ENCODE peak calls at places on chromosomes 11 and 22, in six cellular contexts. V is RWPE1, B is AG20443, S is posterior cingulate gyrus, W is NCI-H1436, C is foreskin fibroblast. X is an unnamed sample.

GRCh38 chr11:128522943-128523518 is 64.3 kb downstream of the ETS1 start:
- DNase-seq in B (no peak), V (no peak), W (no peak), S (no peak), C (peak), X (no peak)

GRCh38 chr22:23196165-23196564 is 15.9 kb downstream of the BCR start:
- DNase-seq in B (no peak), S (no peak), V (no peak), W (no peak), C (no peak), X (no peak)

GRCh38 chr11:12084191-12084717 is 26.1 kb upstream of the MICAL2 start:
- DNase-seq in W (no peak), S (no peak), C (no peak), B (no peak), V (no peak), X (no peak)

GRCh38 chr11:86948733-86949132 is 6.5 kb downstream of the FZD4 start:
- DNase-seq in C (no peak), S (no peak), B (no peak), W (no peak), V (no peak), X (no peak)

GRCh38 chr11:130916238-130916855 is at the start of gene SNX19:
- DNase-seq in B (peak), C (peak), V (peak), W (peak), S (peak), X (peak)

GRCh38 chr11:122197055-122197987 is 81.3 kb upstream of the BLID start:
- DNase-seq in S (no peak), W (no peak), V (peak), B (peak), C (peak), X (peak)

GRCh38 chr11:102868359-102868758 is 6.4 kb downstream of the MMP12 start:
- DNase-seq in C (peak), W (no peak), B (peak), V (peak), S (no peak), X (no peak)

GRCh38 chr22:38177926-38178604 is 3.6 kb downstream of the PLA2G6 start:
- DNase-seq in S (peak), W (no peak), C (peak), V (no peak), B (peak), X (peak)

GRCh38 chr22:23784215-23784732 is 2.5 kb upstream of the SMARCB1 start:
- DNase-seq in C (peak), S (no peak), V (no peak), W (no peak), B (no peak), X (no peak)

GRCh38 chr11:35969089-35970046 is 25.5 kb downstream of the LDLRAD3 start:
- DNase-seq in W (no peak), B (no peak), V (no peak), C (peak), S (no peak), X (no peak)

GRCh38 chr11:65547446-65548125 is 10.6 kb downstream of the LTBP3 start:
- DNase-seq in C (no peak), V (no peak), S (no peak), W (no peak), B (no peak), X (no peak)

GRCh38 chr11:105632316-105632715 is 22.4 kb downstream of the GRIA4 start:
- DNase-seq in W (no peak), V (no peak), S (no peak), B (no peak), C (no peak), X (no peak)

GRCh38 chr11:59429924-59430516 is 3.8 kb upstream of the OR5A2 start:
- DNase-seq in C (peak), W (peak), V (peak), S (no peak), B (peak), X (peak)

GRCh38 chr11:92556435-92556834 is 331.8 kb downstream of the FAT3 start:
- DNase-seq in B (no peak), W (no peak), V (peak), C (peak), S (no peak), X (peak)

GRCh38 chr11:1746516-1746931 is 3.9 kb downstream of the IFITM10 start:
- DNase-seq in S (peak), C (no peak), V (no peak), W (no peak), B (no peak), X (no peak)

GRCh38 chr11:133918606-133919260 is 38.0 kb downstream of the IGSF9B start:
- DNase-seq in C (no peak), B (no peak), S (no peak), V (no peak), W (no peak), X (no peak)

GRCh38 chr11:10506013-10506370 is 35.0 kb downstream of the RNF141 start:
- DNase-seq in W (no peak), C (no peak), V (peak), S (no peak), B (no peak), X (no peak)

GRCh38 chr11:43547900-43548381 is 132.6 kb upstream of the HSD17B12 start:
- DNase-seq in S (peak), B (peak), W (peak), C (peak), V (peak), X (no peak)

GRCh38 chr11:130428271-130428670 is at the start of gene ADAMTS8:
- DNase-seq in C (no peak), B (peak), S (peak), V (no peak), W (no peak), X (no peak)